ENCODE peak calls at places on chromosomes 12 and 14, in ten cellular contexts. One of them, this sample, is unnamed.
A peak's percentile ranks its signal among the peaks of the same experiment; 100 is the strongest.

GRCh38 chr12:48767047-48767446 is 21.8 kb downstream of the ADCY6 start:
- DNase-seq in glutamatergic neuron: no peak
- DNase-seq in HepG2: no peak
- DNase-seq in NCI-H345: no peak
- DNase-seq in endothelial cell: no peak
- DNase-seq in ELR: no peak
- DNase-seq in fibroblast of pulmonary artery: peak; percentile 45
- DNase-seq in stimulated activated CD4-positive, alpha-beta T cell treated with anti-CD3 and anti-CD28 coated beads, Interleukin-2, amount 100 ng/mL, for 48 hours: no peak
- DNase-seq in sciatic nerve: no peak
- DNase-seq in right lobe of liver: no peak
- DNase-seq in this sample: no peak

GRCh38 chr12:15599266-15600037 is 189.7 kb downstream of the EPS8 start:
- DNase-seq in glutamatergic neuron: no peak
- DNase-seq in HepG2: no peak
- DNase-seq in NCI-H345: peak; percentile 7
- DNase-seq in endothelial cell: no peak
- DNase-seq in ELR: peak; percentile 5
- DNase-seq in fibroblast of pulmonary artery: peak; percentile 97
- DNase-seq in stimulated activated CD4-positive, alpha-beta T cell treated with anti-CD3 and anti-CD28 coated beads, Interleukin-2, amount 100 ng/mL, for 48 hours: no peak
- DNase-seq in sciatic nerve: no peak
- DNase-seq in right lobe of liver: no peak
- DNase-seq in this sample: peak; percentile 84

GRCh38 chr14:75495399-75495798 is 26.9 kb upstream of the BATF start:
- DNase-seq in glutamatergic neuron: no peak
- DNase-seq in HepG2: no peak
- DNase-seq in NCI-H345: no peak
- DNase-seq in endothelial cell: no peak
- DNase-seq in ELR: no peak
- DNase-seq in fibroblast of pulmonary artery: no peak
- DNase-seq in stimulated activated CD4-positive, alpha-beta T cell treated with anti-CD3 and anti-CD28 coated beads, Interleukin-2, amount 100 ng/mL, for 48 hours: no peak
- DNase-seq in sciatic nerve: no peak
- DNase-seq in right lobe of liver: no peak
- DNase-seq in this sample: no peak

GRCh38 chr12:68529466-68529865 is 81.2 kb upstream of the RAP1B start:
- DNase-seq in glutamatergic neuron: no peak
- DNase-seq in HepG2: no peak
- DNase-seq in NCI-H345: no peak
- DNase-seq in endothelial cell: no peak
- DNase-seq in ELR: no peak
- DNase-seq in fibroblast of pulmonary artery: no peak
- DNase-seq in stimulated activated CD4-positive, alpha-beta T cell treated with anti-CD3 and anti-CD28 coated beads, Interleukin-2, amount 100 ng/mL, for 48 hours: no peak
- DNase-seq in sciatic nerve: no peak
- DNase-seq in right lobe of liver: no peak
- DNase-seq in this sample: peak; percentile 34

GRCh38 chr14:103386632-103387329 is 1.6 kb downstream of the MARK3 start:
- DNase-seq in glutamatergic neuron: no peak
- DNase-seq in HepG2: no peak
- DNase-seq in NCI-H345: no peak
- DNase-seq in endothelial cell: no peak
- DNase-seq in ELR: no peak
- DNase-seq in fibroblast of pulmonary artery: peak; percentile 38
- DNase-seq in stimulated activated CD4-positive, alpha-beta T cell treated with anti-CD3 and anti-CD28 coated beads, Interleukin-2, amount 100 ng/mL, for 48 hours: no peak
- DNase-seq in sciatic nerve: no peak
- DNase-seq in right lobe of liver: no peak
- DNase-seq in this sample: peak; percentile 48

GRCh38 chr12:132716356-132716755 is 5.7 kb downstream of the PGAM5 start:
- DNase-seq in glutamatergic neuron: no peak
- DNase-seq in HepG2: no peak
- DNase-seq in NCI-H345: no peak
- DNase-seq in endothelial cell: no peak
- DNase-seq in ELR: no peak
- DNase-seq in fibroblast of pulmonary artery: no peak
- DNase-seq in stimulated activated CD4-positive, alpha-beta T cell treated with anti-CD3 and anti-CD28 coated beads, Interleukin-2, amount 100 ng/mL, for 48 hours: no peak
- DNase-seq in sciatic nerve: no peak
- DNase-seq in right lobe of liver: no peak
- DNase-seq in this sample: no peak

GRCh38 chr12:59040651-59041050 is 120.3 kb upstream of the LRIG3 start:
- DNase-seq in glutamatergic neuron: no peak
- DNase-seq in HepG2: no peak
- DNase-seq in NCI-H345: no peak
- DNase-seq in endothelial cell: peak; percentile 27
- DNase-seq in ELR: peak; percentile 76
- DNase-seq in fibroblast of pulmonary artery: peak; percentile 75
- DNase-seq in stimulated activated CD4-positive, alpha-beta T cell treated with anti-CD3 and anti-CD28 coated beads, Interleukin-2, amount 100 ng/mL, for 48 hours: no peak
- DNase-seq in sciatic nerve: no peak
- DNase-seq in right lobe of liver: no peak
- DNase-seq in this sample: peak; percentile 89

GRCh38 chr14:100072783-100073346 is 7.6 kb downstream of the EVL start:
- DNase-seq in glutamatergic neuron: no peak
- DNase-seq in HepG2: no peak
- DNase-seq in NCI-H345: no peak
- DNase-seq in endothelial cell: no peak
- DNase-seq in ELR: no peak
- DNase-seq in fibroblast of pulmonary artery: no peak
- DNase-seq in stimulated activated CD4-positive, alpha-beta T cell treated with anti-CD3 and anti-CD28 coated beads, Interleukin-2, amount 100 ng/mL, for 48 hours: no peak
- DNase-seq in sciatic nerve: no peak
- DNase-seq in right lobe of liver: no peak
- DNase-seq in this sample: no peak

GRCh38 chr12:45415393-45415817 is 199.5 kb downstream of the ANO6 start:
- DNase-seq in glutamatergic neuron: no peak
- DNase-seq in HepG2: peak; percentile 2
- DNase-seq in NCI-H345: no peak
- DNase-seq in endothelial cell: no peak
- DNase-seq in ELR: peak; percentile 100
- DNase-seq in fibroblast of pulmonary artery: peak; percentile 94
- DNase-seq in stimulated activated CD4-positive, alpha-beta T cell treated with anti-CD3 and anti-CD28 coated beads, Interleukin-2, amount 100 ng/mL, for 48 hours: peak; percentile 16
- DNase-seq in sciatic nerve: no peak
- DNase-seq in right lobe of liver: peak; percentile 55
- DNase-seq in this sample: peak; percentile 92

GRCh38 chr12:25155031-25155576 is 39.9 kb downstream of the DNAI7 start:
- DNase-seq in glutamatergic neuron: no peak
- DNase-seq in HepG2: peak; percentile 16
- DNase-seq in NCI-H345: peak; percentile 21
- DNase-seq in endothelial cell: no peak
- DNase-seq in ELR: peak; percentile 77
- DNase-seq in fibroblast of pulmonary artery: peak; percentile 53
- DNase-seq in stimulated activated CD4-positive, alpha-beta T cell treated with anti-CD3 and anti-CD28 coated beads, Interleukin-2, amount 100 ng/mL, for 48 hours: no peak
- DNase-seq in sciatic nerve: no peak
- DNase-seq in right lobe of liver: no peak
- DNase-seq in this sample: peak; percentile 46

GRCh38 chr14:51331651-51332367 is 91.8 kb downstream of the TMX1 start:
- DNase-seq in glutamatergic neuron: no peak
- DNase-seq in HepG2: no peak
- DNase-seq in NCI-H345: no peak
- DNase-seq in endothelial cell: no peak
- DNase-seq in ELR: peak; percentile 20
- DNase-seq in fibroblast of pulmonary artery: no peak
- DNase-seq in stimulated activated CD4-positive, alpha-beta T cell treated with anti-CD3 and anti-CD28 coated beads, Interleukin-2, amount 100 ng/mL, for 48 hours: no peak
- DNase-seq in sciatic nerve: no peak
- DNase-seq in right lobe of liver: no peak
- DNase-seq in this sample: no peak

GRCh38 chr12:51836012-51836832 is 12.3 kb downstream of the FIGNL2 start:
- DNase-seq in glutamatergic neuron: peak; percentile 81
- DNase-seq in HepG2: no peak
- DNase-seq in NCI-H345: no peak
- DNase-seq in endothelial cell: no peak
- DNase-seq in ELR: peak; percentile 23
- DNase-seq in fibroblast of pulmonary artery: no peak
- DNase-seq in stimulated activated CD4-positive, alpha-beta T cell treated with anti-CD3 and anti-CD28 coated beads, Interleukin-2, amount 100 ng/mL, for 48 hours: no peak
- DNase-seq in sciatic nerve: no peak
- DNase-seq in right lobe of liver: no peak
- DNase-seq in this sample: no peak

GRCh38 chr14:82655770-82656169 is 1122.1 kb upstream of the SEL1L start:
- DNase-seq in glutamatergic neuron: no peak
- DNase-seq in HepG2: no peak
- DNase-seq in NCI-H345: no peak
- DNase-seq in endothelial cell: no peak
- DNase-seq in ELR: no peak
- DNase-seq in fibroblast of pulmonary artery: no peak
- DNase-seq in stimulated activated CD4-positive, alpha-beta T cell treated with anti-CD3 and anti-CD28 coated beads, Interleukin-2, amount 100 ng/mL, for 48 hours: no peak
- DNase-seq in sciatic nerve: no peak
- DNase-seq in right lobe of liver: no peak
- DNase-seq in this sample: no peak

GRCh38 chr12:89566615-89567014 is 40.8 kb upstream of the POC1B start:
- DNase-seq in glutamatergic neuron: no peak
- DNase-seq in HepG2: no peak
- DNase-seq in NCI-H345: no peak
- DNase-seq in endothelial cell: no peak
- DNase-seq in ELR: no peak
- DNase-seq in fibroblast of pulmonary artery: peak; percentile 49
- DNase-seq in stimulated activated CD4-positive, alpha-beta T cell treated with anti-CD3 and anti-CD28 coated beads, Interleukin-2, amount 100 ng/mL, for 48 hours: no peak
- DNase-seq in sciatic nerve: no peak
- DNase-seq in right lobe of liver: no peak
- DNase-seq in this sample: no peak

GRCh38 chr12:128606040-128606439 is 217.7 kb downstream of the SLC15A4 start:
- DNase-seq in glutamatergic neuron: no peak
- DNase-seq in HepG2: no peak
- DNase-seq in NCI-H345: no peak
- DNase-seq in endothelial cell: no peak
- DNase-seq in ELR: no peak
- DNase-seq in fibroblast of pulmonary artery: no peak
- DNase-seq in stimulated activated CD4-positive, alpha-beta T cell treated with anti-CD3 and anti-CD28 coated beads, Interleukin-2, amount 100 ng/mL, for 48 hours: no peak
- DNase-seq in sciatic nerve: no peak
- DNase-seq in right lobe of liver: no peak
- DNase-seq in this sample: no peak

GRCh38 chr12:52069410-52070242 is at the start of gene ATG101:
- DNase-seq in glutamatergic neuron: peak; percentile 89
- DNase-seq in HepG2: peak; percentile 90
- DNase-seq in NCI-H345: peak; percentile 97
- DNase-seq in endothelial cell: peak; percentile 84
- DNase-seq in ELR: peak; percentile 98
- DNase-seq in fibroblast of pulmonary artery: peak; percentile 97
- DNase-seq in stimulated activated CD4-positive, alpha-beta T cell treated with anti-CD3 and anti-CD28 coated beads, Interleukin-2, amount 100 ng/mL, for 48 hours: peak; percentile 77
- DNase-seq in sciatic nerve: peak; percentile 92
- DNase-seq in right lobe of liver: peak; percentile 91
- DNase-seq in this sample: peak; percentile 97

GRCh38 chr14:61575126-61575525 is 120.2 kb upstream of the HIF1A start:
- DNase-seq in glutamatergic neuron: no peak
- DNase-seq in HepG2: no peak
- DNase-seq in NCI-H345: no peak
- DNase-seq in endothelial cell: no peak
- DNase-seq in ELR: no peak
- DNase-seq in fibroblast of pulmonary artery: no peak
- DNase-seq in stimulated activated CD4-positive, alpha-beta T cell treated with anti-CD3 and anti-CD28 coated beads, Interleukin-2, amount 100 ng/mL, for 48 hours: no peak
- DNase-seq in sciatic nerve: no peak
- DNase-seq in right lobe of liver: no peak
- DNase-seq in this sample: no peak

GRCh38 chr12:34210689-34211530 is 188.6 kb downstream of the ALG10 start:
- DNase-seq in glutamatergic neuron: no peak
- DNase-seq in HepG2: no peak
- DNase-seq in NCI-H345: no peak
- DNase-seq in endothelial cell: no peak
- DNase-seq in ELR: no peak
- DNase-seq in fibroblast of pulmonary artery: no peak
- DNase-seq in stimulated activated CD4-positive, alpha-beta T cell treated with anti-CD3 and anti-CD28 coated beads, Interleukin-2, amount 100 ng/mL, for 48 hours: no peak
- DNase-seq in sciatic nerve: no peak
- DNase-seq in right lobe of liver: no peak
- DNase-seq in this sample: no peak